ENCODE peak calls at places on chromosomes 5 and 9, in five cellular contexts. E is tibial nerve, G is H1, R is vagina, V is body of pancreas. P is an unnamed sample.

GRCh38 chr5:158546748-158547147 is 553.0 kb downstream of the EBF1 start:
- DNase-seq in E (no peak), G (no peak), R (no peak), V (no peak), P (no peak)

GRCh38 chr9:114723926-114724325 is 41.9 kb upstream of the TEX48 start:
- DNase-seq in E (no peak), G (no peak), R (no peak), V (no peak), P (no peak)

GRCh38 chr5:34552686-34553085 is 103.4 kb upstream of the RAI14 start:
- DNase-seq in E (no peak), G (no peak), R (no peak), V (no peak), P (no peak)

GRCh38 chr5:167582263-167582662 is 709.2 kb upstream of the WWC1 start:
- DNase-seq in E (no peak), G (no peak), R (no peak), V (no peak), P (no peak)

GRCh38 chr5:78603636-78604175 is 44.9 kb downstream of the LHFPL2 start:
- DNase-seq in E (no peak), G (no peak), R (no peak), V (no peak), P (no peak)

GRCh38 chr9:113454914-113455761 is 8.4 kb upstream of the RGS3 start:
- DNase-seq in E (no peak), G (no peak), R (no peak), V (peak; percentile 58), P (no peak)

GRCh38 chr5:117880932-117881331 is 1107.4 kb downstream of the DTWD2 start:
- DNase-seq in E (no peak), G (no peak), R (no peak), V (no peak), P (peak; percentile 44)

GRCh38 chr5:142697356-142697807 is 11.5 kb upstream of the FGF1 start:
- DNase-seq in E (no peak), G (no peak), R (no peak), V (no peak), P (no peak)

GRCh38 chr9:94801242-94801641 is 74.7 kb downstream of the AOPEP start:
- DNase-seq in E (no peak), G (no peak), R (no peak), V (no peak), P (no peak)

GRCh38 chr5:32421075-32421474 is 23.5 kb downstream of the ZFR start:
- DNase-seq in E (no peak), G (no peak), R (no peak), V (no peak), P (no peak)

GRCh38 chr9:121725008-121725795 is 73.8 kb downstream of the DAB2IP start:
- DNase-seq in E (peak; percentile 93), G (no peak), R (peak; percentile 99), V (peak; percentile 88), P (peak; percentile 93)

GRCh38 chr9:36170531-36170930 is 1.3 kb downstream of the CCIN start:
- DNase-seq in E (no peak), G (no peak), R (no peak), V (no peak), P (no peak)

GRCh38 chr9:36729902-36730301 is 157.2 kb downstream of the MELK start:
- DNase-seq in E (no peak), G (no peak), R (no peak), V (no peak), P (no peak)

GRCh38 chr5:150221471-150221870 is 31.6 kb downstream of the SLC6A7 start:
- DNase-seq in E (no peak), G (no peak), R (no peak), V (no peak), P (no peak)

GRCh38 chr5:134526483-134527155 is 1.1 kb downstream of the JADE2 start:
- DNase-seq in E (peak; percentile 69), G (no peak), R (no peak), V (peak; percentile 82), P (peak; percentile 73)

GRCh38 chr5:107295914-107296313 is 374.8 kb downstream of the EFNA5 start:
- DNase-seq in E (no peak), G (no peak), R (no peak), V (no peak), P (no peak)

GRCh38 chr5:20241351-20241750 is 253.4 kb upstream of the CDH18 start:
- DNase-seq in E (no peak), G (no peak), R (no peak), V (no peak), P (no peak)

GRCh38 chr9:104868687-104869404 is 59.1 kb downstream of the ABCA1 start:
- DNase-seq in E (peak; percentile 29), G (no peak), R (peak; percentile 94), V (peak; percentile 24), P (peak; percentile 25)

GRCh38 chr9:78015242-78015641 is 16.4 kb downstream of the GNAQ start:
- DNase-seq in E (no peak), G (no peak), R (no peak), V (no peak), P (no peak)

GRCh38 chr5:62460578-62460983 is 48.0 kb downstream of the IPO11 start:
- DNase-seq in E (no peak), G (no peak), R (no peak), V (no peak), P (no peak)

GRCh38 chr5:87770601-87771121 is 357.9 kb upstream of the CCNH start:
- DNase-seq in E (no peak), G (no peak), R (no peak), V (no peak), P (no peak)

GRCh38 chr5:96661101-96661840 is 905 bp upstream of the CAST start:
- DNase-seq in E (no peak), G (no peak), R (no peak), V (peak; percentile 17), P (peak; percentile 34)

GRCh38 chr5:1279443-1280151 is 15.3 kb downstream of the TERT start:
- DNase-seq in E (no peak), G (no peak), R (no peak), V (no peak), P (no peak)
- H3K9me3 ChIP-seq in E (peaks cover 33% of the 10 kb centered on the region), G (no peaks in the 10 kb centered on the region), R (no peaks in the 10 kb centered on the region), V (no peaks in the 10 kb centered on the region), P (no peaks in the 10 kb centered on the region)

GRCh38 chr9:136538599-136539426 is 7.0 kb downstream of the NOTCH1 start:
- DNase-seq in E (no peak), G (no peak), R (no peak), V (no peak), P (peak; percentile 70)
- TF ChIP-seq POLR2A in E (no peak), G (no peak), R (no peak), V (no peak), P (peak; percentile 30)

DNA sequence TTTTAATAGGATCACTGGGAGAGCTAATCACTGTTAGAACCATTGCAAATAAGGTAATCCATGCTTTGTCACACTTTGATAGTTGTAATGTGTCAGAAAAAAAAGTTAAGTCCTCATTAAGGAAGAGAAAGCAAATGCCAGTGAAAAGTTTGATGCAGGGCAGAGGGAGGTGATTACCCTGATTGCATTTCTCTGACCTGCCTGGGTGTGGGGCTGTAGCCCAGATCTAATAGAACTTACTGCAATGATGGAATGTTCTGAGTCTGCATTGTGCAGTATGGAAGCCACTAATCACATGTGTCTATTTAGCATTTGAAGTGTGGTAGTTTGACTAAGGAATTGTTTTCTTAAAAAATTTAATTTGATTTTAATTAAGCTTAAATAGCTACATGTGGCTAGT is 202.7 kb downstream of the ATP10B start:
- DNase-seq in E (no peak), G (no peak), R (no peak), V (no peak), P (no peak)
- TF ChIP-seq CTCF in E (no peak), G (peak; percentile 76), R (no peak), V (peak; percentile 20), P (no peak)

GRCh38 chr5:60568646-60569045 is 131.3 kb downstream of the DEPDC1B start:
- DNase-seq in E (no peak), G (no peak), R (no peak), V (no peak), P (no peak)
- H3K9me3 ChIP-seq in E (peaks cover 20% of the 10 kb centered on the region), G (peaks cover 16% of the 10 kb centered on the region), R (no peaks in the 10 kb centered on the region), V (peaks cover 19% of the 10 kb centered on the region), P (no peaks in the 10 kb centered on the region)

P was measured in prostate gland.